ENCODE peak calls at places on chromosomes 16 and 17, in five cellular contexts. R is putamen, M is progenitor cell of endocrine pancreas, W is hepatic stellate cell, P is kidney glomerular epithelial cell. K is an unnamed sample.

GRCh38 chr16:75402821-75403475 is 30.4 kb downstream of the CFDP1 start:
- DNase-seq in M (no peak), P (peak), W (no peak), R (no peak), K (peak)

GRCh38 chr16:75138636-75139035 is 9.7 kb upstream of the ZFP1 start:
- DNase-seq in P (no peak), R (no peak), W (no peak), M (no peak), K (peak)

GRCh38 chr17:354651-355556 is 2.3 kb upstream of the RPH3AL start:
- DNase-seq in W (no peak), M (no peak), R (no peak), P (peak), K (no peak)

GRCh38 chr17:50661795-50662391 is 27.2 kb downstream of the ABCC3 start:
- DNase-seq in W (peak), P (peak), R (no peak), M (no peak), K (peak)

GRCh38 chr16:2492292-2492691 is 17.4 kb downstream of the TBC1D24 start:
- DNase-seq in M (no peak), P (no peak), R (no peak), W (no peak), K (no peak)

GRCh38 chr16:66293932-66294331 is 72.6 kb upstream of the CDH5 start:
- DNase-seq in P (no peak), R (no peak), W (no peak), M (no peak), K (no peak)

GRCh38 chr17:61750656-61751055 is 112.7 kb downstream of the BRIP1 start:
- DNase-seq in M (no peak), P (no peak), R (no peak), W (no peak), K (no peak)

GRCh38 chr16:65069766-65070165 is 52.1 kb downstream of the CDH11 start:
- DNase-seq in M (no peak), W (no peak), P (no peak), R (no peak), K (no peak)

GRCh38 chr16:46850619-46851555 is 19.9 kb upstream of the C16orf87 start:
- DNase-seq in P (no peak), R (no peak), M (no peak), W (no peak), K (no peak)

GRCh38 chr17:57699751-57700186 is 45.3 kb downstream of the CCDC182 start:
- DNase-seq in P (no peak), M (no peak), W (no peak), R (no peak), K (no peak)

GRCh38 chr17:21042434-21043295 is at the start of gene USP22:
- DNase-seq in R (no peak), W (peak), P (peak), M (peak), K (no peak)

GRCh38 chr17:52930145-52930544 is 771.6 kb upstream of the CA10 start:
- DNase-seq in W (no peak), P (no peak), M (no peak), R (no peak), K (no peak)

GRCh38 chr17:70629902-70630301 is 460.6 kb downstream of the KCNJ2 start:
- DNase-seq in P (no peak), M (no peak), W (no peak), R (no peak), K (peak)

GRCh38 chr16:24931091-24931490 is 84.1 kb downstream of the ARHGAP17 start:
- DNase-seq in P (no peak), M (no peak), R (no peak), W (no peak), K (no peak)

GRCh38 chr17:9204026-9204425 is 182.7 kb downstream of the NTN1 start:
- DNase-seq in R (no peak), M (no peak), W (no peak), P (no peak), K (no peak)

GRCh38 chr17:49523706-49524472 is 28.8 kb downstream of the NGFR start:
- DNase-seq in W (no peak), M (no peak), R (no peak), P (no peak), K (no peak)

GRCh38 chr17:77973953-77974352 is 15.4 kb downstream of the TNRC6C start:
- DNase-seq in R (no peak), M (no peak), W (no peak), P (no peak), K (no peak)

GRCh38 chr16:1117169-1117900 is 21.3 kb upstream of the C1QTNF8 start:
- DNase-seq in W (no peak), R (no peak), M (no peak), P (no peak), K (no peak)

GRCh38 chr16:2910441-2910840 is 1.3 kb upstream of the FLYWCH1 start:
- DNase-seq in R (no peak), W (no peak), M (no peak), P (no peak), K (no peak)

GRCh38 chr16:11250091-11250785 is 5.8 kb downstream of the SOCS1 start:
- DNase-seq in M (no peak), W (no peak), R (no peak), P (no peak), K (no peak)

GRCh38 chr17:82134101-82134500 is 36.1 kb upstream of the FASN start:
- DNase-seq in W (no peak), R (no peak), P (no peak), M (no peak), K (no peak)

GRCh38 chr17:6670999-6671398 is 19.4 kb downstream of the C17orf100 start:
- DNase-seq in M (no peak), W (no peak), R (no peak), P (no peak), K (no peak)

GRCh38 chr17:10226930-10227695 is 28.7 kb upstream of the GAS7 start:
- DNase-seq in P (no peak), M (peak), R (peak), W (no peak), K (no peak)

GRCh38 chr17:13939222-13939621 is 130.1 kb upstream of the COX10 start:
- DNase-seq in M (no peak), W (no peak), R (no peak), P (no peak), K (no peak)

GRCh38 chr17:64773386-64773835 is 111.3 kb upstream of the SMURF2 start:
- DNase-seq in M (no peak), W (no peak), P (no peak), R (no peak), K (no peak)

GRCh38 chr17:17129466-17129865 is 76.7 kb downstream of the PLD6 start:
- DNase-seq in M (no peak), W (no peak), P (no peak), R (no peak), K (no peak)

GRCh38 chr16:28321700-28322411 is 29.5 kb downstream of the SBK1 start:
- DNase-seq in W (peak), R (no peak), M (no peak), P (no peak), K (peak)

GRCh38 chr17:65966311-65966710 is 225.6 kb downstream of the CEP112 start:
- DNase-seq in R (no peak), P (no peak), W (no peak), M (no peak), K (peak)

GRCh38 chr16:27305342-27305741 is 8.4 kb upstream of the IL4R start:
- DNase-seq in R (no peak), W (no peak), M (no peak), P (no peak), K (peak)

GRCh38 chr16:50676684-50677225 is 4.4 kb downstream of the SNX20 start:
- DNase-seq in P (no peak), W (no peak), R (no peak), M (no peak), K (no peak)

GRCh38 chr17:59161477-59161876 is 5.9 kb downstream of the PRR11 start:
- DNase-seq in R (no peak), W (no peak), P (no peak), M (no peak), K (no peak)

GRCh38 chr17:30378191-30378796 is 433 bp upstream of the CPD start:
- DNase-seq in W (peak), R (no peak), P (no peak), M (no peak), K (peak)

GRCh38 chr16:12618515-12618914 is 185.2 kb downstream of the CPPED1 start:
- DNase-seq in W (no peak), M (no peak), P (peak), R (no peak), K (no peak)

GRCh38 chr16:12235110-12235509 is 258.6 kb downstream of the SNX29 start:
- DNase-seq in M (no peak), P (no peak), W (no peak), R (no peak), K (no peak)